ENCODE peak calls at places on chromosomes 16 and 17, in seven cellular contexts. A, E, N, T, S, C and O are unnamed samples.

GRCh38 chr17:63275318-63275967 is 170.7 kb downstream of the CYB561 start:
- DNase-seq in A (no peak), N (no peak), S (peak; percentile 90), T (no peak), C (no peak), E (no peak), O (peak; percentile 22)

GRCh38 chr16:68995011-68995504 is 110.4 kb upstream of the HAS3 start:
- DNase-seq in S (peak; percentile 53), T (no peak), E (no peak), C (no peak), A (peak; percentile 16), N (no peak), O (no peak)

GRCh38 chr17:3667366-3668278 is 756 bp downstream of the TAX1BP3 start:
- DNase-seq in A (peak; percentile 84), N (peak; percentile 93), S (peak; percentile 92), E (peak; percentile 94), C (peak; percentile 90), T (peak; percentile 96), O (peak; percentile 91)

GRCh38 chr17:77794846-77795245 is 163.7 kb upstream of the TNRC6C start:
- DNase-seq in C (no peak), S (no peak), E (no peak), N (peak; percentile 24), A (no peak), T (no peak), O (no peak)

GRCh38 chr16:56547120-56547948 is 17.5 kb upstream of the MT4 start:
- DNase-seq in T (no peak), S (no peak), N (no peak), A (no peak), C (no peak), E (no peak), O (no peak)

GRCh38 chr17:72022328-72022727 is 98.5 kb upstream of the SOX9 start:
- DNase-seq in S (no peak), A (peak; percentile 45), T (no peak), E (no peak), C (no peak), N (no peak), O (no peak)

GRCh38 chr17:17698371-17698770 is 17.1 kb downstream of the RAI1 start:
- DNase-seq in S (no peak), T (no peak), C (no peak), E (no peak), A (no peak), N (no peak), O (no peak)

GRCh38 chr17:64066709-64067108 is 46.3 kb upstream of the ICAM2 start:
- DNase-seq in C (no peak), S (no peak), A (no peak), N (no peak), E (no peak), T (no peak), O (no peak)

GRCh38 chr16:85690469-85691064 is 1.8 kb upstream of the GINS2 start:
- DNase-seq in A (no peak), T (peak; percentile 1), E (no peak), S (no peak), C (no peak), N (no peak), O (no peak)

GRCh38 chr17:57587201-57587870 is 157.8 kb downstream of the CCDC182 start:
- DNase-seq in C (no peak), E (no peak), S (no peak), A (no peak), T (no peak), N (no peak), O (no peak)

GRCh38 chr17:19354123-19354522 is 8.4 kb downstream of the B9D1 start:
- DNase-seq in S (peak; percentile 36), T (no peak), E (no peak), A (no peak), N (no peak), C (no peak), O (no peak)

GRCh38 chr17:11047228-11047627 is 193.8 kb upstream of the SHISA6 start:
- DNase-seq in S (no peak), E (no peak), T (no peak), N (no peak), C (no peak), A (no peak), O (no peak)

GRCh38 chr16:56282455-56282854 is 91.2 kb downstream of the GNAO1 start:
- DNase-seq in E (no peak), N (no peak), T (no peak), C (no peak), S (no peak), A (no peak), O (no peak)

GRCh38 chr16:1002399-1003161 is 21.0 kb downstream of the SOX8 start:
- DNase-seq in N (no peak), T (no peak), A (no peak), E (no peak), C (peak; percentile 42), S (peak; percentile 81), O (peak; percentile 94)

GRCh38 chr16:66408181-66409048 is 18.7 kb upstream of the BEAN1 start:
- DNase-seq in T (peak; percentile 70), E (no peak), N (no peak), A (no peak), C (no peak), S (peak; percentile 86), O (no peak)

DNA sequence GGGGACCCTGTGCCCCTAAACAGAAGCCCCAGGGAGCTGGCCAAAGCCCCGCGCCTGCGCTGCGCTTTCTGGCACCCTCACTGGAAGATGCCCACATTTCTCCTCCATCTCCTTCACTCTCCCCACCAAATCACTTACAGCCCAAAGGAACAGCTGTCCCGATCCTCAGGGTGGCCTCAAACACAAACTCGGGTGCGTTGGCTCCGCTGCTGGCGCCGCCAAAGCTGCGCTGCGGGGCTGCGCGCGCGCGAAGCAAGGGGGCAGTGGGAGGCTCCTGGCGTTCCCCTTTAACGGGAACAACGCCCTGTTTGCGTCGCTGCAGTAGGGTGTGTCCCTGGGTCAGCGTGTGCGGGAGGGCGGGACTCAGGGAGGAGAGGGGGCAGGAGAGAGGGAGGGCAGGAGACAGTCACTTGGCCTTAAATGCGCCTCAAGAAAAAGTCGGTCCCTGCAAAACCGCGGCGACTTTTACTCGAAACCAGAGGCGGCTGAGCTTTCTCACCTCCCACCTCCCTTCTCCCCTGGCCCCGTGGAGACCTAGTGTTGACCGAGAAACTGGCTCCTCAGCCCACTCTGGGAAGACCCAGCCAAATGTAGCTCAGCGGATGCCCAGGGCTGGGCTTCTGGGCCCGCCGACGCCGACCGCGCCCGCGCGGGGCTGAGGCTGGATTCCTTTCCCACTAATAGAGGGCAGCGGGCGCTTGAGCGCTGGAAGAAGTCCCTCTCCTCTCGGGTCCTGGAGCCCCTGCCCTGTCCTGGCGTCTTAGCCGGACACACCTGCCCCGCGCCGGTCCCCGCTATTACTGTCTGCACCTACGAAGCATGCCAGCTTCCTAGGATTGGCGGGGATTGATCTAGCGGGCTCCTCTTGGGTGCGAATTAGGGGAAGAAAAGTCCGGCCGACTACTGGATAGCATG is 2.6 kb downstream of the PMP22 start:
- DNase-seq in T (peak; percentile 96), C (peak; percentile 85), S (peak; percentile 63), E (peak; percentile 91), N (peak; percentile 93), A (peak; percentile 85), O (peak; percentile 79)
- TF ChIP-seq POLR2A in T (peak; percentile 92), C (peak; percentile 87), S (peak; percentile 74), E (peak; percentile 88), N (peak; percentile 79), A (peak; percentile 83), O (peak; percentile 68)

GRCh38 chr16:74030000-74030399 is 266.6 kb upstream of the PSMD7 start:
- DNase-seq in C (peak; percentile 56), A (no peak), E (no peak), T (no peak), S (no peak), N (no peak), O (no peak)

GRCh38 chr16:74031551-74031950 is 265.1 kb upstream of the PSMD7 start:
- DNase-seq in E (no peak), N (no peak), C (no peak), A (no peak), S (no peak), T (no peak), O (no peak)

GRCh38 chr16:74034862-74035261 is 261.8 kb upstream of the PSMD7 start:
- DNase-seq in E (no peak), T (no peak), C (peak; percentile 11), A (no peak), S (peak; percentile 3), N (no peak), O (peak; percentile 2)

DNA sequence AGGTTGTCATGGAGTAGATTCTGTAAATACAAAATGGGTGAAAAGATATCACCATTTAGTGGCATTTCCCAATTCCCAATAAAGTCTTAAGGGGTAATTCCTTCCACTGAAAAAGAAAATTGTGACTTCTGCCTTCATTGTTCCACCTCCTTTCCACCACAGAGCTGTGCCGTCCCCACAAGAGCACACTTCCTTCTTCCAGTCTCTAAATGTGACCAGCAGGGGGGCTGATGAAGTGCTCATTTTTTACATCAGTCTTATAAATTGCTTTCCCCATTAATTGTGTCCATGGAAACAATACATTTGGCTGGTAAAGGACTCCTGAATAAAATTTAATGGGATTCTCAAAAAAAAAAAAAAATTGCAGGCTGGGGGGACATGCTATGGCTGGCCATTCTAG is 260.8 kb upstream of the PSMD7 start:
- DNase-seq in S (no peak), T (no peak), E (no peak), N (no peak), C (no peak), A (no peak), O (no peak)
- TF ChIP-seq CTCF in S (no peak), T (peak; percentile 17), E (no peak), N (no peak), C (no peak), A (no peak), O (no peak)

DNA sequence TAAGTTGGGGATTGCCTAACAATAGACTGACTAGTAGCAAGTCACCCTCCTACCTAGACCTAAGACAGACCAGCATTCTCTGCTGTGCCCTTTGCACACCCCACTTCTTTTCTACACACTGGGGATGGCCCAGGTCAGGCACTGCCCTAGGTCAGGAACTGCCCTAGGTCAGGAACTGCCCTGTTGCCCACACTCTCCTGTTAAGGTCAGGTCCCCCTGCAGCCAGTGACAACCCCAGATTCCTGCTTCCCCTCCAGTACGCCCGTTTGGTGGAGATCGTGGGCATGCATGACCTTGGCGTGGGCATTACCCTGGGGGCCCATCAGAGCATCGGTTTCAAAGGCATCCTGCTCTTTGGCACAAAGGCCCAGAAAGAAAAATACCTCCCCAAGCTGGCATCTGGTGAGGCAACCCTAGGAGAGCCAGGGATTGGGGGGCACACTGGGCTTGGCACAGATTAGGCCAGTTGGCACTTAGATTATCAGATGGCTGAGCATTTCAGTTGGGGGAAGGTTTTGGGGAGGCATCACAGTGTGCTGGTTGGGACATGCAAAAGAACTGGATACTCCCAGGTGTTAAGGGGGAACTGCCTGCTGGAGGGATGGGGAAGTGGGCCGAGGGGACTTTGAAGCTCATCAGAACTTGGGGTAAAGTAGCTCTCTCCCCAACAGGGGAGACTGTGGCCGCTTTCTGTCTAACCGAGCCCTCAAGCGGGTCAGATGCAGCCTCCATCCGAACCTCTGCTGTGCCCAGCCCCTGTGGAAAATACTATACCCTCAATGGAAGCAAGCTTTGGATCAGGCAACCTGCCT is 1.7 kb downstream of the ACADVL start:
- DNase-seq in N (no peak), C (no peak), T (no peak), S (no peak), A (no peak), E (no peak), O (peak; percentile 38)
- TF ChIP-seq POLR2A in N (no peak), C (no peak), T (no peak), S (peak; percentile 4), A (no peak), E (no peak), O (no peak)

DNA sequence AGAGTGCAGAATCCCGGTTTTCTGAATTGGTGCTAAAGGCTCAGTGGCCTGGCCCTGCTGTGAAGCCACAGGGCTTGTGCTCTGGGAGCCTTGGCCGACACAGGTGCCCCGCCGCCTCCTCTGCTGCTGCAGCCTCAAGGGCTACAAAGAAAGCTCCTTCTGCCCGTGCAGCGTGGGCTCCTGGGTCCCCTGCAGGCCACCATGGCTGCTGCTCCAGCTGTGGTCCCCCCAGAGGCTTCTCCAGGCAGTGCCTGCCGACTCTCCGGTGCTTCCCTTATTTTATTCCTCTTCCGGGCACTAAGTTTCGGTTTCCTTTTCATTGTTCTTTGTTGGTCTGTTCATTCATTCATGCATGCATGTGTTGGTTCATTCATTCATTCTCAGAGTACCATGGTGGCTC is 53.1 kb downstream of the CMIP start:
- DNase-seq in N (no peak), T (peak; percentile 13), C (no peak), E (no peak), A (no peak), S (no peak), O (no peak)
- TF ChIP-seq CTCF in N (no peak), T (peak; percentile 33), C (peak; percentile 62), E (no peak), A (no peak), S (peak; percentile 47), O (peak; percentile 35)